ENCODE peak calls at places on chromosome 10, in six cellular contexts. P is body of pancreas; U is substantia nigra; T is suprapubic skin; N is PC-3; J is effector memory CD4-positive, alpha-beta T cell. W is an unnamed sample.

GRCh38 chr10:97228130-97228774 is 42.5 kb upstream of the SLIT1 start:
- DNase-seq in T (no peak), U (no peak), P (no peak), J (no peak), N (no peak), W (no peak)

GRCh38 chr10:114102253-114102652 is 58.6 kb downstream of the ADRB1 start:
- DNase-seq in N (no peak), J (no peak), U (no peak), P (no peak), T (no peak), W (no peak)

GRCh38 chr10:6612371-6612770 is 32.3 kb upstream of the PRKCQ start:
- DNase-seq in U (no peak), N (no peak), T (no peak), J (no peak), P (no peak), W (no peak)

GRCh38 chr10:25036381-25036780 is 20.0 kb downstream of the THNSL1 start:
- DNase-seq in P (no peak), U (no peak), J (no peak), N (no peak), T (no peak), W (no peak)

GRCh38 chr10:79149662-79150443 is 81.1 kb downstream of the ZMIZ1 start:
- DNase-seq in U (no peak), J (peak; percentile 18), P (peak; percentile 40), N (peak; percentile 100), T (peak; percentile 94), W (peak; percentile 61)

GRCh38 chr10:19592276-19592675 is 224.0 kb upstream of the PLXDC2 start:
- DNase-seq in U (no peak), J (no peak), T (no peak), P (no peak), N (peak; percentile 81), W (no peak)

GRCh38 chr10:119769886-119770285 is 44.0 kb downstream of the INPP5F start:
- DNase-seq in P (no peak), J (no peak), U (no peak), T (no peak), N (peak; percentile 71), W (no peak)

GRCh38 chr10:18683427-18683826 is 24.2 kb downstream of the ARL5B start:
- DNase-seq in N (peak; percentile 63), T (no peak), P (no peak), J (no peak), U (no peak), W (no peak)

GRCh38 chr10:121167534-121168243 is 316.5 kb downstream of the WDR11 start:
- DNase-seq in U (no peak), T (no peak), P (no peak), N (no peak), J (no peak), W (no peak)

GRCh38 chr10:80472234-80473095 is 18.4 kb downstream of the TSPAN14 start:
- DNase-seq in U (no peak), N (no peak), J (no peak), T (no peak), P (no peak), W (no peak)

GRCh38 chr10:133082685-133083421 is 4.9 kb upstream of the ADGRA1 start:
- DNase-seq in N (no peak), P (no peak), J (no peak), U (no peak), T (no peak), W (no peak)

GRCh38 chr10:5498791-5499492 is 428 bp downstream of the CALML5 start:
- DNase-seq in U (no peak), P (peak; percentile 9), N (no peak), J (no peak), T (no peak), W (no peak)

GRCh38 chr10:119395287-119396007 is 147.1 kb downstream of the RGS10 start:
- DNase-seq in P (no peak), U (peak; percentile 13), T (no peak), N (no peak), J (no peak), W (no peak)

GRCh38 chr10:102775973-102776669 is 32.4 kb downstream of the WBP1L start:
- DNase-seq in N (no peak), T (peak; percentile 89), J (no peak), U (peak; percentile 43), P (peak; percentile 53), W (no peak)

DNA sequence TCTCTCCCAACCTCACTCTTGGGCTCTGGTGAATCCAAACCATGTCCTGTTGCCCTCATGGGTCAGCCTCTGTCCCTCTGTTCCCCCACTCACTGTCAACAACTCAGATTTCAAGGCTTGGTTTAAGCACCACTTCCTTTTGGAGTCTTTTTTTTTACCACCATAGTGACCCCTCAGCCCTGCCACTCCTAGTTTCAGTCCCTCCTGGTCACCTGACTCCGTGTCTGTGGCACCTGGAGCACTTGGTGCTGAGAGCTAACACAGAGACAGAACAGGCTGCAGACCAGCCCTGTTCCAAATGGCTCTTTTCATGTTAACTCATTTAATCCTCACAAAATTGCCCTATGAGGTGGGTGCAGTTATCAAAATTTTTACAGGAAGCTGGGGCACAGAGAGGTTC is 53.6 kb upstream of the SMNDC1 start:
- DNase-seq in P (no peak), U (no peak), J (no peak), T (no peak), N (no peak), W (no peak)
- H3K27ac ChIP-seq in P (no peak overlapping the region), U (no peak overlapping the region), J (no peak overlapping the region), T (no peak overlapping the region), N (peak overlapping the region; percentile 95), W (no peak overlapping the region)

GRCh38 chr10:48681749-48682148 is 2.9 kb upstream of the WDFY4 start:
- DNase-seq in T (no peak), N (no peak), P (no peak), J (no peak), U (no peak), W (no peak)
- H3K27ac ChIP-seq in T (no peak overlapping the region), N (no peak overlapping the region), P (no peak overlapping the region), J (no peak overlapping the region), U (no peak overlapping the region), W (no peak overlapping the region)

GRCh38 chr10:101066890-101067355 is 5.1 kb downstream of the KAZALD1 start:
- DNase-seq in N (no peak), P (peak; percentile 22), J (no peak), T (no peak), U (no peak), W (no peak)

GRCh38 chr10:101065479-101066145 is 3.8 kb downstream of the KAZALD1 start:
- DNase-seq in U (no peak), T (no peak), J (no peak), P (no peak), N (no peak), W (no peak)

GRCh38 chr10:101069441-101069840 is 7.7 kb downstream of the KAZALD1 start:
- DNase-seq in N (no peak), U (no peak), T (no peak), J (no peak), P (no peak), W (no peak)

GRCh38 chr10:101066146-101066889 is 4.5 kb downstream of the KAZALD1 start:
- DNase-seq in J (peak; percentile 29), U (no peak), P (peak; percentile 65), N (peak; percentile 80), T (peak; percentile 87), W (peak; percentile 30)

GRCh38 chr10:101067356-101068083 is 5.7 kb downstream of the KAZALD1 start:
- DNase-seq in N (peak; percentile 87), U (peak; percentile 48), T (peak; percentile 85), J (peak; percentile 67), P (peak; percentile 84), W (peak; percentile 69)
- H3K27ac ChIP-seq in N (peak overlapping the region; percentile 41), U (no peak overlapping the region), T (peak overlapping the region; percentile 5), J (no peak overlapping the region), P (no peak overlapping the region), W (peak overlapping the region; percentile 43)

DNA sequence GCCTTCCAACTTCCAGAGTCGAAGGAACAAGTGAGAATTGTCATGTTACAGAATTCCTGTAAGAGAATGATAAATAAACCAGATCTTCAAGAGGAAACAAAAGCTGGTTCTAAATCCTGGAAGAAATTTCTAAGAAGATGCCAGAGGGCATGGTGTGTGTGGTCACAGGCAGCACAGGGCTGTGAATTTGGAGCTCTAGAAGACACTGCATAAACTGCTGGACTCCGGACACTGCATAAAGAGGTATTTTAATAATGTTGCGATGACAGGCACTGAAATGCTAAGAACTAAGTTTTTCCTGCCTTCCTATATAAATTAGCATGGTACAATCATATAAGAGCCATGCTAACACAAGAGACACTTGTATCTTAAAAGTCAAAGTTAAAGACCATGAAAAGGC is 86.0 kb downstream of the LARP4B start:
- DNase-seq in J (no peak), N (no peak), P (no peak), T (no peak), U (no peak), W (no peak)
- H3K27ac ChIP-seq in J (no peak overlapping the region), N (no peak overlapping the region), P (no peak overlapping the region), T (no peak overlapping the region), U (no peak overlapping the region), W (no peak overlapping the region)

GRCh38 chr10:58460157-58460556 is 52.5 kb upstream of the BICC1 start:
- DNase-seq in N (no peak), P (no peak), T (no peak), U (no peak), J (no peak), W (no peak)

GRCh38 chr10:58467931-58468635 is 44.6 kb upstream of the BICC1 start:
- DNase-seq in N (peak; percentile 50), P (no peak), T (no peak), J (no peak), U (no peak), W (no peak)

GRCh38 chr10:58464956-58465355 is 47.7 kb upstream of the BICC1 start:
- DNase-seq in U (no peak), T (no peak), J (no peak), P (no peak), N (no peak), W (no peak)

GRCh38 chr10:58462863-58463507 is 49.7 kb upstream of the BICC1 start:
- DNase-seq in T (no peak), U (no peak), P (no peak), N (no peak), J (no peak), W (no peak)

DNA sequence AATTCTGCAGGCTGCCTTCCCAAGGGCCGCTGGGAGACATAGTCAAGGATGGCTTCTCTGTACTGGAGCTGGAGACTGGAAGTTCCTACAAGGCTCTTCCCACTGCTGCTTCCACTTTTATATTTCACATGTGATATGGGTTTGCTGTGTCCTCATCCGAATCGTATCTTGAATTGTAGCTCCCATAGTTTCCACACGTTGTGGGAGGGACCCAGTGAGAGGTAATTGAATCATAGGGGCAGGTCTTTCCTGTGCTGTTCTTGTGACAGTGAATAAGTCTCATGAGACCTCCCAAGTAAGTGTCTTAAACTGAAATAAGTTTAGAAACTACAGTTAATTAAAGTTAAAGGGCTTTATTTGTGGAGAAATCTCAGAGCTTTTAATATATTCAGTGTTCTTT is 47.0 kb upstream of the BICC1 start:
- DNase-seq in P (no peak), T (no peak), U (no peak), N (peak; percentile 23), J (no peak), W (no peak)
- H3K27ac ChIP-seq in P (no peak overlapping the region), T (no peak overlapping the region), U (no peak overlapping the region), N (no peak overlapping the region), J (no peak overlapping the region), W (no peak overlapping the region)

GRCh38 chr10:77946084-77946483 is 19.5 kb upstream of the DLG5 start:
- DNase-seq in N (peak; percentile 51), T (no peak), J (no peak), P (no peak), U (no peak), W (no peak)

GRCh38 chr10:77943086-77943901 is 16.7 kb upstream of the DLG5 start:
- DNase-seq in U (no peak), J (no peak), T (peak; percentile 67), P (no peak), N (peak; percentile 99), W (no peak)

GRCh38 chr10:77949167-77949566 is 22.6 kb upstream of the DLG5 start:
- DNase-seq in J (no peak), N (peak; percentile 100), U (no peak), P (no peak), T (no peak), W (no peak)
- H3K27ac ChIP-seq in J (no peak overlapping the region), N (peak overlapping the region; percentile 69), U (no peak overlapping the region), P (no peak overlapping the region), T (peak overlapping the region; percentile 15), W (no peak overlapping the region)

W was measured in CD8-positive, alpha-beta memory T cell.